ENCODE peak calls at places on chromosome 12, in four cellular contexts. G is WERI-Rb-1, A is breast epithelium, U is left lung. Q is an unnamed sample. For H3K27me3, the result is how much of the 10 kb centered on the place peaks cover.

GRCh38 chr12:47075192-47076084 is 4.0 kb upstream of the PCED1B start:
- DNase-seq in G (no peak), A (no peak), U (no peak), Q (no peak)

GRCh38 chr12:24198936-24199644 is 249.6 kb upstream of the SOX5 start:
- DNase-seq in G (no peak), A (no peak), U (no peak), Q (no peak)

GRCh38 chr12:91100901-91101300 is 10.4 kb downstream of the LUM start:
- DNase-seq in G (no peak), A (no peak), U (no peak), Q (no peak)

GRCh38 chr12:108858399-108859074 is 1.2 kb upstream of the SSH1 start:
- DNase-seq in G (peak), A (no peak), U (peak), Q (no peak)

GRCh38 chr12:49698619-49699545 is 8.3 kb downstream of the FMNL3 start:
- DNase-seq in G (no peak), A (no peak), U (no peak), Q (no peak)

GRCh38 chr12:119195256-119195655 is 16.5 kb downstream of the HSPB8 start:
- DNase-seq in G (no peak), A (no peak), U (no peak), Q (no peak)

GRCh38 chr12:29552324-29552927 is 54.9 kb upstream of the OVCH1 start:
- DNase-seq in G (peak), A (peak), U (peak), Q (peak)

GRCh38 chr12:52005903-52006703 is 643 bp upstream of the TAMALIN start:
- DNase-seq in G (no peak), A (no peak), U (peak), Q (peak)

GRCh38 chr12:16056910-16057309 is 145.8 kb downstream of the DERA start:
- DNase-seq in G (no peak), A (no peak), U (no peak), Q (no peak)

GRCh38 chr12:128326419-128326818 is 59.4 kb downstream of the TMEM132C start:
- DNase-seq in G (peak), A (no peak), U (no peak), Q (no peak)

GRCh38 chr12:95848575-95849388 is 10.0 kb upstream of the SNRPF start:
- DNase-seq in G (peak), A (no peak), U (no peak), Q (no peak)

GRCh38 chr12:93913845-93914244 is 234.5 kb upstream of the PLXNC1 start:
- DNase-seq in G (no peak), A (no peak), U (no peak), Q (no peak)

GRCh38 chr12:121472150-121472905 is 72.4 kb downstream of the RNF34 start:
- DNase-seq in G (no peak), A (no peak), U (no peak), Q (no peak)

GRCh38 chr12:111597731-111598636 is 1.1 kb downstream of the ATXN2 start:
- DNase-seq in G (peak), A (peak), U (peak), Q (peak)

GRCh38 chr12:109706747-109707469 is 6.7 kb upstream of the FAM222A start:
- DNase-seq in G (peak), A (no peak), U (no peak), Q (no peak)

GRCh38 chr12:13275366-13275765 is 78.8 kb downstream of the EMP1 start:
- DNase-seq in G (no peak), A (no peak), U (no peak), Q (no peak)

GRCh38 chr12:50545783-50546182 is 41.0 kb downstream of the DIP2B start:
- DNase-seq in G (peak), A (no peak), U (no peak), Q (no peak)

GRCh38 chr12:93205361-93205760 is 172.4 kb upstream of the NUDT4 start:
- DNase-seq in G (no peak), A (no peak), U (no peak), Q (no peak)

GRCh38 chr12:16626991-16627390 is 21.0 kb upstream of the LMO3 start:
- DNase-seq in G (no peak), A (no peak), U (no peak), Q (no peak)

GRCh38 chr12:110940296-110940695 is 19.9 kb upstream of the MYL2 start:
- DNase-seq in G (no peak), A (no peak), U (no peak), Q (no peak)

GRCh38 chr12:102573237-102573636 is 92.9 kb upstream of the IGF1 start:
- DNase-seq in G (no peak), A (no peak), U (no peak), Q (no peak)

GRCh38 chr12:130334937-130335336 is 2.8 kb upstream of the PIWIL1 start:
- DNase-seq in G (no peak), A (no peak), U (no peak), Q (no peak)

GRCh38 chr12:49358548-49359141 is 8.6 kb upstream of the SPATS2 start:
- DNase-seq in G (peak), A (no peak), U (no peak), Q (no peak)

GRCh38 chr12:52947738-52948423 is 1.0 kb upstream of the KRT18 start:
- DNase-seq in G (no peak), A (no peak), U (no peak), Q (no peak)

GRCh38 chr12:38850463-38850862 is 54.9 kb downstream of the CPNE8 start:
- DNase-seq in G (no peak), A (no peak), U (no peak), Q (no peak)

GRCh38 chr12:117280019-117280680 is 81.3 kb downstream of the NOS1 start:
- DNase-seq in G (no peak), A (no peak), U (no peak), Q (no peak)

GRCh38 chr12:3531496-3531895 is 40.5 kb downstream of the PRMT8 start:
- DNase-seq in G (no peak), A (no peak), U (no peak), Q (no peak)

GRCh38 chr12:19666070-19666469 is 226.8 kb downstream of the AEBP2 start:
- DNase-seq in G (no peak), A (no peak), U (no peak), Q (no peak)

GRCh38 chr12:10190558-10191388 is 11.9 kb downstream of the TMEM52B start:
- DNase-seq in G (peak), A (no peak), U (peak), Q (peak)

GRCh38 chr12:95623554-95624170 is 72.4 kb upstream of the USP44 start:
- DNase-seq in G (peak), A (peak), U (peak), Q (peak)

GRCh38 chr12:103852498-103852992 is 11.5 kb upstream of the NT5DC3 start:
- DNase-seq in G (no peak), A (no peak), U (no peak), Q (no peak)

GRCh38 chr12:93536766-93537515 is 35.5 kb upstream of the SOCS2 start:
- DNase-seq in G (no peak), A (no peak), U (no peak), Q (no peak)

GRCh38 chr12:34399631-34400422 is 377.5 kb downstream of the ALG10 start:
- DNase-seq in G (peak), A (peak), U (peak), Q (peak)

GRCh38 chr12:122730215-122731014 is at the start of gene HCAR1:
- DNase-seq in G (no peak), A (peak), U (no peak), Q (no peak)

DNA sequence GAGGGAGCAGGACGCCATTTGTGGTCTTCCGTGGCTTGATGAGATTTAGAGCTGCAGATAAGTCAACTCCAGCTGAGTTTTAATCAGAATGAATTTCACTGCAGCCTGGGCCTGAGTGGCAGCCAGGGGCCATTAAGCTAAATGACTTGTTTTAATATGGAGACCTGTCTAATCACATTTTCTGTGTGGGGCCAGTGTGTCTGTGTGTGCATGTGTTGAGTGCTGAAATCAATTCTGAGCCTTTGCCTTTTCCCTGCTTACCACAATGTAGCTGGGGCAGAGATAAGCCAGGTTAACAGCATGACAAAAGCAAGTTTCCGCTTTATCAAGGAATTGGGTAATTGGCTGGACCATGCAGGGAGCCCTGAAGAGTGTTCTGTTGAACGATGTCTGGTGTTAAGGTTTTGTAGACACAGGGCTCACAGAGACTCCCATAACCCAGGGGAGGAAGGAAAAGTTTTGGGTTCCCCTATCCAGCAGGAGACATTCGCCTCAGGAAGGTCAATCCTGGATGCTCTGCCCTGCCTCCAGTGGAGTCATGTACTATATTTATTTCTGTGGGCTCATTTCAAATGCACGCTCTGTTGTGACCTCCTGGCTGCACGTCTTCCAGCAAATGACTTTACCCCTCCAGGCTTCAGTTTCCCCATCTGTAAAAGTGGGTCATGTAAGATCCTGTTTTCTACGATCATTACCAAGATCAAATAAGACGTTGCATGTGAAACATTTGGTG is 24.2 kb downstream of the RPH3A start:
- DNase-seq in G (no peak), A (no peak), U (no peak), Q (no peak)
- H3K27me3 ChIP-seq in G (half or more), A (under half), U (under half), Q (under half)

GRCh38 chr12:54564768-54565167 is 15.4 kb downstream of the PDE1B start:
- DNase-seq in G (no peak), A (no peak), U (no peak), Q (no peak)
- H3K27me3 ChIP-seq in G (under half), A (under half), U (under half), Q (under half)

GRCh38 chr12:65123435-65124063 is 2.4 kb upstream of the WIF1 start:
- DNase-seq in G (no peak), A (no peak), U (no peak), Q (no peak)
- H3K27me3 ChIP-seq in G (under half), A (under half), U (half or more), Q (under half)

DNA sequence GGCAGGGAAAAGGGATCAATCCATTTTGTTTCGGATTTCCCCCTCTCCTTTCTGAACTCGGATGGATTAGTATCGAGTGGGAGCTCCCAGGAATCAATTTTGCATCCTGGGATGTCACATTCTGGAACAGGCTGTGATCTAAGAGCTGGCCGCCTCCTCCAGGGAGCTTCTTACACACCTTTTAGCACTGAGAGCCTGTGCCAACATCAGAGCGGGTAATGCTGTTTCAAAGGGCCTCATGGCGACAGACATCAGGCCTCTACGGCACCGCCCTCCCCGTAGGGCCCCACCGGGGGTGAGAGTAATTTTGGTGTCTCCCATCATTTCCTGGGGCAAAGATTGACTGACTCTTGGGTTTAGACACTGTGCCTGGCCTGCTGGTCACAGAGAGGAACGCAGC is 2.7 kb downstream of the GALNT9 start:
- DNase-seq in G (no peak), A (no peak), U (no peak), Q (no peak)
- H3K27me3 ChIP-seq in G (under half), A (under half), U (half or more), Q (under half)